ENCODE peak calls at places on chromosomes 4 and X, in nine cellular contexts. M is pancreas, N is foreskin fibroblast, F is right lobe of liver, H is psoas muscle, C is H9, Q is fibroblast of lung, S is GM13976, I is Panc1. E is an unnamed sample.

GRCh38 chrX:24023972-24024664 is 2.9 kb downstream of the KLHL15 start:
- DNase-seq in M (no peak), N (peak; percentile 17), F (no peak), H (no peak), C (no peak), Q (no peak), S (no peak), I (no peak), E (no peak)

GRCh38 chrX:39891781-39892180 is 206.0 kb downstream of the BCOR start:
- DNase-seq in M (no peak), N (no peak), F (no peak), H (no peak), C (no peak), Q (peak; percentile 34), S (no peak), I (no peak), E (no peak)

GRCh38 chr4:78749972-78750727 is 26.0 kb upstream of the BMP2K start:
- DNase-seq in M (no peak), N (no peak), F (no peak), H (no peak), C (no peak), Q (no peak), S (no peak), I (no peak), E (no peak)

GRCh38 chr4:165398570-165398969 is 19.8 kb downstream of the CPE start:
- DNase-seq in M (no peak), N (peak; percentile 5), F (no peak), H (no peak), C (no peak), Q (peak; percentile 73), S (no peak), I (no peak), E (peak; percentile 12)

GRCh38 chr4:145927055-145927454 is 11.6 kb downstream of the ZNF827 start:
- DNase-seq in M (no peak), N (peak; percentile 46), F (no peak), H (no peak), C (no peak), Q (no peak), S (no peak), I (no peak), E (no peak)

GRCh38 chr4:181662383-181662782 is 580.8 kb upstream of the TENM3 start:
- DNase-seq in M (no peak), N (peak; percentile 77), F (no peak), H (no peak), C (no peak), Q (peak; percentile 73), S (no peak), I (no peak), E (no peak)

GRCh38 chrX:96861228-96861627 is 22.5 kb upstream of the RPA4 start:
- DNase-seq in M (no peak), N (no peak), F (no peak), H (no peak), C (no peak), Q (no peak), S (no peak), I (no peak), E (no peak)

GRCh38 chrX:119853449-119853848 is 686 bp upstream of the UPF3B start:
- DNase-seq in M (no peak), N (peak; percentile 17), F (no peak), H (no peak), C (no peak), Q (no peak), S (no peak), I (no peak), E (peak; percentile 17)

GRCh38 chr4:134708616-134709015 is 507.0 kb upstream of the PABPC4L start:
- DNase-seq in M (no peak), N (no peak), F (no peak), H (no peak), C (no peak), Q (no peak), S (no peak), I (no peak), E (no peak)

GRCh38 chr4:108210989-108211725 is 42.4 kb upstream of the LEF1 start:
- DNase-seq in M (no peak), N (peak; percentile 35), F (no peak), H (no peak), C (no peak), Q (peak; percentile 39), S (no peak), I (peak; percentile 38), E (no peak)

DNA sequence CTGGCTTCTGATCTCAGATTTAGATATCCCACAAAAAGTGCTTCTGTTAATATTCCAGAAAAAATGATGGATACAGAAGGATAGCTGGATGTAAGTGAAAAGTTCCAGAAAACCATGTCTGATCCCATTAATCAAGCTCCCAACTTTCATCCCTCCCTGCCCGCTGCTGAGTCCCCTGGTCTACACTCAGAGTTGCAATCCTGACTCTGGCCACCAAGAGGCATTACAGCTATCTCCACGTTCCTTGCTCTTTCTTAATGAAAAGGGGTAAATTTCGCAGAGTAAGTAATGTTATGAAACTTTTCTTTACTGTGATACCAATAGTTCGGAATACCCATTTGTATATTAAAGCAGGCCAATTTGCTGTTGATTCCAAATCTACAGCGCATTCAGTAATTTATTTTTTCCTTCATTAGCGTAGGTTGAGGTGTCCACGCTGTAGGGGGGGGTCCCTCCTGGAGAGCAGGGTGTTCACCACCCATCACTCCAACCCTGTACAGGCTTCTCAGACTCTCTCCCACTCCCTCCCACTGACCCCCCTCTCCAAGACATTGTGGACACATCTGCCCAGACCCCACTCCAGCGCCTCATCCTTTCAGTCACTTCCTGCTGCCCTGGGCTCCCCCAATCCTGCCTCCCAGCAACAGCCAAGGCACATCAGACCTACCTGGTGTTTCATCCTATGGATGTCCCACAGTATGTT is 55.1 kb downstream of the RAB40A start:
- DNase-seq in M (no peak), N (peak; percentile 70), F (no peak), H (no peak), C (peak; percentile 57), Q (peak; percentile 43), S (peak; percentile 26), I (peak; percentile 15), E (peak; percentile 38)
- TF ChIP-seq CTCF in M (no peak), N (peak; percentile 30), F (peak; percentile 27), H (peak; percentile 23), C (peak; percentile 35), Q (peak; percentile 49), S (peak; percentile 25), I (no peak), E (peak; percentile 11)

GRCh38 chr4:152585036-152585439 is 49.1 kb upstream of the FBXW7 start:
- DNase-seq in M (no peak), N (no peak), F (no peak), H (no peak), C (no peak), Q (no peak), S (peak; percentile 40), I (no peak), E (no peak)

GRCh38 chr4:152578670-152579069 is 42.8 kb upstream of the FBXW7 start:
- DNase-seq in M (no peak), N (no peak), F (no peak), H (no peak), C (no peak), Q (no peak), S (no peak), I (no peak), E (no peak)

GRCh38 chr4:152579107-152579764 is 43.3 kb upstream of the FBXW7 start:
- DNase-seq in M (no peak), N (no peak), F (peak; percentile 51), H (no peak), C (no peak), Q (no peak), S (no peak), I (no peak), E (no peak)

GRCh38 chr4:152579916-152580315 is 44.0 kb upstream of the FBXW7 start:
- DNase-seq in M (no peak), N (no peak), F (no peak), H (no peak), C (no peak), Q (no peak), S (no peak), I (no peak), E (no peak)

GRCh38 chr4:152581536-152582160 is 45.8 kb upstream of the FBXW7 start:
- DNase-seq in M (no peak), N (no peak), F (no peak), H (no peak), C (no peak), Q (no peak), S (no peak), I (no peak), E (no peak)
- TF ChIP-seq CTCF in M (no peak), N (peak; percentile 14), F (no peak), H (no peak), C (peak; percentile 60), Q (no peak), S (no peak), I (no peak), E (no peak)

GRCh38 chr4:153776601-153777000 is 12.3 kb downstream of the SFRP2 start:
- DNase-seq in M (no peak), N (no peak), F (no peak), H (no peak), C (no peak), Q (no peak), S (no peak), I (no peak), E (no peak)

GRCh38 chr4:153778383-153778782 is 10.5 kb downstream of the SFRP2 start:
- DNase-seq in M (no peak), N (no peak), F (no peak), H (no peak), C (no peak), Q (no peak), S (no peak), I (no peak), E (no peak)

GRCh38 chr4:153771058-153771457 is 11.2 kb upstream of the RNF175 start:
- DNase-seq in M (no peak), N (peak; percentile 57), F (no peak), H (no peak), C (no peak), Q (no peak), S (no peak), I (no peak), E (no peak)

GRCh38 chr4:153777421-153777820 is 11.5 kb downstream of the SFRP2 start:
- DNase-seq in M (no peak), N (no peak), F (no peak), H (no peak), C (no peak), Q (no peak), S (no peak), I (no peak), E (no peak)

DNA sequence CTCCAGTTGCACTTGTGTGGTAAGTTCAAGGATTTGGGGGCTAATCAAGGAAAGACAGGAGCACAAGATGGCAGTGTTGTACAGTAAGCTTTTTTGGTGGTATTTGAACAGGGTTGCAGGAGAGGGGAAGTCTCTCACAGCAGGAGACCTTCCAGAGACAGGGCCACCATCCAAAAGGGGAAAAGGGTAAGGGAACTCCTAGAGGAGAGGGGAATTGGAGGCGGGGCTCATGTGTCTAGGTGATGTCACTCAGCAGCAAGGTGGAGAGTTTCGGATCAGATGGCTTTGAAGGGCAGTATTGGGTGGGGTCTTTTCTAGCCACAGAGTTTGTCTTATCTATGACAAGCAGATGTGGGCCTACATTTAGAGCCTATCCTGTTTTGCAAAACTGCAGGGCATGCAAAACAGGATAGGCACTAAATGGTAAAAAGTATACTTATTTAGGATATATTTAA is 13.4 kb upstream of the RNF175 start:
- DNase-seq in M (no peak), N (peak; percentile 74), F (no peak), H (no peak), C (peak; percentile 86), Q (no peak), S (no peak), I (no peak), E (no peak)
- TF ChIP-seq CTCF in M (no peak), N (no peak), F (no peak), H (no peak), C (peak; percentile 64), Q (peak; percentile 7), S (no peak), I (peak; percentile 8), E (no peak)

GRCh38 chr4:57492479-57492878 is 382.3 kb upstream of the IGFBP7 start:
- DNase-seq in M (no peak), N (no peak), F (no peak), H (no peak), C (no peak), Q (no peak), S (no peak), I (no peak), E (no peak)
- TF ChIP-seq CTCF in M (no peak), N (no peak), F (no peak), H (no peak), C (no peak), Q (no peak), S (no peak), I (no peak), E (no peak)